ENCODE peak calls at places on chromosome 17, in five cellular contexts. B, F, S, U and M are unnamed samples.
A peak's percentile ranks its signal among the peaks of the same experiment; 100 is the strongest.

GRCh38 chr17:51461578-51462004 is 201.2 kb downstream of the UTP18 start:
- DNase-seq in F (peak; percentile 73), S (peak; percentile 54), B (no peak), U (peak; percentile 50), M (no peak)

GRCh38 chr17:69907081-69907847 is 167.8 kb upstream of the KCNJ16 start:
- DNase-seq in B (no peak), F (no peak), U (no peak), S (no peak), M (no peak)

GRCh38 chr17:67999291-67999911 is 3.1 kb upstream of the C17orf58 start:
- DNase-seq in F (no peak), U (no peak), B (no peak), S (no peak), M (no peak)

GRCh38 chr17:80594666-80595269 is 50.1 kb downstream of the RPTOR start:
- DNase-seq in F (no peak), U (no peak), B (no peak), S (no peak), M (no peak)

GRCh38 chr17:17076066-17076465 is 33.8 kb downstream of the MPRIP start:
- DNase-seq in S (peak; percentile 21), B (no peak), F (no peak), U (no peak), M (peak; percentile 50)

GRCh38 chr17:36131931-36132330 is 28.3 kb downstream of the CCL4 start:
- DNase-seq in S (no peak), U (no peak), B (no peak), F (no peak), M (no peak)

GRCh38 chr17:57911834-57912673 is 43.2 kb downstream of the CUEDC1 start:
- DNase-seq in U (peak; percentile 93), F (no peak), S (peak; percentile 91), B (peak; percentile 89), M (peak; percentile 97)

GRCh38 chr17:38568845-38569510 is 36.8 kb downstream of the SRCIN1 start:
- DNase-seq in U (no peak), B (no peak), F (no peak), S (peak; percentile 84), M (no peak)

GRCh38 chr17:51079049-51079448 is 41.6 kb downstream of the SPAG9 start:
- DNase-seq in B (no peak), S (no peak), U (no peak), F (no peak), M (no peak)

GRCh38 chr17:64326420-64327054 is 63.5 kb upstream of the TEX2 start:
- DNase-seq in B (peak; percentile 79), F (peak; percentile 93), U (no peak), S (no peak), M (peak; percentile 81)

GRCh38 chr17:57478851-57479250 is 222.5 kb downstream of the MSI2 start:
- DNase-seq in B (no peak), U (no peak), F (no peak), S (no peak), M (no peak)

GRCh38 chr17:35555695-35556094 is 4.9 kb downstream of the SLFN14 start:
- DNase-seq in B (no peak), S (no peak), F (no peak), U (no peak), M (no peak)

GRCh38 chr17:3954921-3955320 is 9.3 kb downstream of the ATP2A3 start:
- DNase-seq in F (no peak), B (no peak), U (no peak), S (no peak), M (no peak)

GRCh38 chr17:50537721-50538548 is 5.4 kb downstream of the EPN3 start:
- DNase-seq in S (no peak), U (no peak), B (no peak), F (no peak), M (no peak)

GRCh38 chr17:71681427-71682173 is 439.2 kb upstream of the SOX9 start:
- DNase-seq in B (no peak), U (no peak), S (no peak), F (no peak), M (no peak)

GRCh38 chr17:75317671-75318070 is 28.4 kb upstream of the SLC25A19 start:
- DNase-seq in U (no peak), F (no peak), B (no peak), S (no peak), M (no peak)

GRCh38 chr17:74361613-74362391 is at the start of gene BTBD17:
- DNase-seq in B (peak; percentile 36), F (no peak), S (peak; percentile 79), U (peak; percentile 80), M (no peak)

GRCh38 chr17:1171953-1172352 is 7.8 kb downstream of the ABR start:
- DNase-seq in F (no peak), B (no peak), U (no peak), S (no peak), M (no peak)

GRCh38 chr17:71276071-71276470 is 844.7 kb upstream of the SOX9 start:
- DNase-seq in F (no peak), S (no peak), B (no peak), U (no peak), M (no peak)

GRCh38 chr17:8226536-8227237 is 16.3 kb upstream of the AURKB start:
- DNase-seq in F (peak; percentile 95), S (peak; percentile 71), B (peak; percentile 82), U (peak; percentile 94), M (peak; percentile 90)

GRCh38 chr17:83103200-83103937 is 24.0 kb downstream of the METRNL start:
- DNase-seq in F (no peak), B (peak; percentile 85), U (no peak), S (no peak), M (peak; percentile 90)

GRCh38 chr17:62653831-62654829 is 26.7 kb downstream of the MRC2 start:
- DNase-seq in U (no peak), F (no peak), B (peak; percentile 59), S (no peak), M (peak; percentile 83)

GRCh38 chr17:49227436-49228261 is 2.9 kb downstream of the PHOSPHO1 start:
- DNase-seq in F (peak; percentile 82), B (peak; percentile 66), S (peak; percentile 76), U (peak; percentile 40), M (peak; percentile 87)

GRCh38 chr17:57662021-57662420 is 83.1 kb downstream of the CCDC182 start:
- DNase-seq in S (no peak), U (peak; percentile 72), B (no peak), F (no peak), M (peak; percentile 11)

GRCh38 chr17:73585583-73585982 is 58.7 kb downstream of the SDK2 start:
- DNase-seq in F (no peak), U (no peak), S (no peak), B (no peak), M (no peak)

GRCh38 chr17:30173649-30174048 is 57.0 kb downstream of the NSRP1 start:
- DNase-seq in S (no peak), F (no peak), U (no peak), B (no peak), M (no peak)